ENCODE peak calls at places on chromosomes 3 and 15, in eight cellular contexts. One of them, this sample, is unnamed.

GRCh38 chr3:143753456-143753855 is 94.8 kb downstream of the SLC9A9 start:
- DNase-seq in left ventricle myocardium inferior: no peak
- DNase-seq in left lung: no peak
- DNase-seq in ovary: no peak
- DNase-seq in brain microvascular endothelial cell: no peak
- DNase-seq in esophagus squamous epithelium: no peak
- DNase-seq in RWPE1: no peak
- DNase-seq in CD4-positive, alpha-beta T cell: no peak
- DNase-seq in this sample: no peak

GRCh38 chr15:80087104-80087503 is 27.6 kb downstream of the ZFAND6 start:
- DNase-seq in brain microvascular endothelial cell: no peak
- DNase-seq in CD4-positive, alpha-beta T cell: no peak
- DNase-seq in ovary: no peak
- DNase-seq in left lung: no peak
- DNase-seq in left ventricle myocardium inferior: no peak
- DNase-seq in RWPE1: no peak
- DNase-seq in esophagus squamous epithelium: no peak
- DNase-seq in this sample: no peak

GRCh38 chr3:23161896-23162570 is 41.1 kb upstream of the UBE2E2 start:
- DNase-seq in CD4-positive, alpha-beta T cell: no peak
- DNase-seq in left lung: no peak
- DNase-seq in brain microvascular endothelial cell: peak
- DNase-seq in RWPE1: no peak
- DNase-seq in esophagus squamous epithelium: no peak
- DNase-seq in ovary: no peak
- DNase-seq in left ventricle myocardium inferior: no peak
- DNase-seq in this sample: no peak

GRCh38 chr15:74869726-74870407 is 3.3 kb downstream of the SCAMP2 start:
- DNase-seq in RWPE1: no peak
- DNase-seq in esophagus squamous epithelium: peak
- DNase-seq in left lung: peak
- DNase-seq in CD4-positive, alpha-beta T cell: no peak
- DNase-seq in left ventricle myocardium inferior: peak
- DNase-seq in ovary: no peak
- DNase-seq in brain microvascular endothelial cell: no peak
- DNase-seq in this sample: peak

GRCh38 chr3:170421147-170421641 is 2.5 kb downstream of the CLDN11 start:
- DNase-seq in CD4-positive, alpha-beta T cell: no peak
- DNase-seq in left ventricle myocardium inferior: peak
- DNase-seq in ovary: peak
- DNase-seq in brain microvascular endothelial cell: no peak
- DNase-seq in left lung: no peak
- DNase-seq in RWPE1: no peak
- DNase-seq in esophagus squamous epithelium: no peak
- DNase-seq in this sample: no peak

GRCh38 chr15:58574612-58575011 is 142.8 kb downstream of the LIPC start:
- DNase-seq in CD4-positive, alpha-beta T cell: no peak
- DNase-seq in RWPE1: no peak
- DNase-seq in brain microvascular endothelial cell: no peak
- DNase-seq in esophagus squamous epithelium: no peak
- DNase-seq in ovary: no peak
- DNase-seq in left ventricle myocardium inferior: no peak
- DNase-seq in left lung: no peak
- DNase-seq in this sample: no peak

GRCh38 chr3:189123595-189124387 is 48.0 kb upstream of the TPRG1 start:
- DNase-seq in brain microvascular endothelial cell: no peak
- DNase-seq in CD4-positive, alpha-beta T cell: no peak
- DNase-seq in left lung: no peak
- DNase-seq in esophagus squamous epithelium: no peak
- DNase-seq in ovary: peak
- DNase-seq in left ventricle myocardium inferior: peak
- DNase-seq in RWPE1: no peak
- DNase-seq in this sample: no peak

GRCh38 chr15:92831459-92832229 is 68.5 kb upstream of the CHD2 start:
- DNase-seq in left ventricle myocardium inferior: peak
- DNase-seq in brain microvascular endothelial cell: peak
- DNase-seq in CD4-positive, alpha-beta T cell: peak
- DNase-seq in ovary: peak
- DNase-seq in left lung: peak
- DNase-seq in RWPE1: peak
- DNase-seq in esophagus squamous epithelium: peak
- DNase-seq in this sample: peak

GRCh38 chr3:119774419-119774818 is 7.5 kb upstream of the NR1I2 start:
- DNase-seq in left ventricle myocardium inferior: no peak
- DNase-seq in ovary: no peak
- DNase-seq in esophagus squamous epithelium: no peak
- DNase-seq in RWPE1: no peak
- DNase-seq in brain microvascular endothelial cell: no peak
- DNase-seq in left lung: no peak
- DNase-seq in CD4-positive, alpha-beta T cell: no peak
- DNase-seq in this sample: no peak

GRCh38 chr3:1294566-1294965 is 201.7 kb downstream of the CNTN6 start:
- DNase-seq in CD4-positive, alpha-beta T cell: no peak
- DNase-seq in RWPE1: no peak
- DNase-seq in brain microvascular endothelial cell: no peak
- DNase-seq in left lung: no peak
- DNase-seq in esophagus squamous epithelium: no peak
- DNase-seq in left ventricle myocardium inferior: no peak
- DNase-seq in ovary: no peak
- DNase-seq in this sample: no peak

GRCh38 chr15:82880704-82881103 is 71.3 kb downstream of the WHAMM start:
- DNase-seq in ovary: no peak
- DNase-seq in brain microvascular endothelial cell: no peak
- DNase-seq in esophagus squamous epithelium: no peak
- DNase-seq in CD4-positive, alpha-beta T cell: no peak
- DNase-seq in RWPE1: no peak
- DNase-seq in left ventricle myocardium inferior: no peak
- DNase-seq in left lung: no peak
- DNase-seq in this sample: no peak

GRCh38 chr3:11914651-11915050 is 68.0 kb upstream of the TAMM41 start:
- DNase-seq in CD4-positive, alpha-beta T cell: no peak
- DNase-seq in brain microvascular endothelial cell: no peak
- DNase-seq in RWPE1: no peak
- DNase-seq in left ventricle myocardium inferior: no peak
- DNase-seq in left lung: no peak
- DNase-seq in esophagus squamous epithelium: no peak
- DNase-seq in ovary: no peak
- DNase-seq in this sample: no peak

GRCh38 chr3:46946856-46947544 is 29.5 kb downstream of the CCDC12 start:
- DNase-seq in CD4-positive, alpha-beta T cell: peak
- DNase-seq in ovary: no peak
- DNase-seq in left lung: peak
- DNase-seq in brain microvascular endothelial cell: peak
- DNase-seq in left ventricle myocardium inferior: no peak
- DNase-seq in esophagus squamous epithelium: no peak
- DNase-seq in RWPE1: no peak
- DNase-seq in this sample: no peak
- H3K27ac ChIP-seq in CD4-positive, alpha-beta T cell: peak
- H3K27ac ChIP-seq in ovary: no peak
- H3K27ac ChIP-seq in left lung: peak
- H3K27ac ChIP-seq in brain microvascular endothelial cell: peak
- H3K27ac ChIP-seq in left ventricle myocardium inferior: peak
- H3K27ac ChIP-seq in esophagus squamous epithelium: peak
- H3K27ac ChIP-seq in RWPE1: peak
- H3K27ac ChIP-seq in this sample: peak

DNA sequence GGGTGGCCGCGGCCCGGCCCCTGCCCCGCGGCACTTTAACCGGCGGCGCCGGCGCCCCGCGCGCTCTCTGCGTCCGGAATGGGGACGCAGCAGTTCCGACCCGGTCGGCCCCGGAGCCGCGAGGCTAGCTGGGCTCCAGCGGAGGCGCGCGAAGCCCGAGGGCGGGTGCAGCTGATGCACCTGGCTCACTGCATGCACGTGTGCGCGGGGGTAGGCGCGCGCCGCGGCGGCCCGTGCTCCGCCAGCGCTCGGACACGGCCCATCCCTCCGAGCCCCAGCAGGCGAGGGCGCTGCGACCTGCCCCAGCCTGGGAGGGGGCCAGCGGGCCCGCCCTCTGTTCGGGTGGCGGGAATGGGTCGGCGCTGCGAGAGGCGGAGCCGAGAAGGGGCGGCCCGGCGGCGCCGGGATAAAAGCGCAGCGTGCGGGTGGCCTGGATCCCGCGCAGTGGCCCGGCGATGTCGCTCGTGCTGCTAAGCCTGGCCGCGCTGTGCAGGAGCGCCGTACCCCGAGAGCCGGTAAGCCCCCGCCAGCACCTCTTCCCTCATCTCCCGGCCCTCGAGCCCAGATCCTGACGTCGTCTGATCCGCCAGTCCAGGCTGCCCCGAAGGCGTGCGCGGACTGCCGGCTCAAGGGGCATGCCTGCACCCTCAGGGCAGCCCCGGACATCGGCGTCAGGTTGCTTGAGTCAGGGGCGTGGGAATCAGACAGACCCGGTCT is at the start of the genes CHDH and IL17RB:
- DNase-seq in left lung: peak
- DNase-seq in left ventricle myocardium inferior: peak
- DNase-seq in CD4-positive, alpha-beta T cell: no peak
- DNase-seq in esophagus squamous epithelium: no peak
- DNase-seq in ovary: peak
- DNase-seq in RWPE1: peak
- DNase-seq in brain microvascular endothelial cell: no peak
- DNase-seq in this sample: peak
- TF ChIP-seq CTCF in left lung: no peak
- TF ChIP-seq CTCF in left ventricle myocardium inferior: no peak
- TF ChIP-seq CTCF in CD4-positive, alpha-beta T cell: no peak
- TF ChIP-seq CTCF in esophagus squamous epithelium: no peak
- TF ChIP-seq CTCF in ovary: no peak
- TF ChIP-seq CTCF in RWPE1: no peak
- TF ChIP-seq CTCF in brain microvascular endothelial cell: no peak
- TF ChIP-seq CTCF in this sample: no peak

DNA sequence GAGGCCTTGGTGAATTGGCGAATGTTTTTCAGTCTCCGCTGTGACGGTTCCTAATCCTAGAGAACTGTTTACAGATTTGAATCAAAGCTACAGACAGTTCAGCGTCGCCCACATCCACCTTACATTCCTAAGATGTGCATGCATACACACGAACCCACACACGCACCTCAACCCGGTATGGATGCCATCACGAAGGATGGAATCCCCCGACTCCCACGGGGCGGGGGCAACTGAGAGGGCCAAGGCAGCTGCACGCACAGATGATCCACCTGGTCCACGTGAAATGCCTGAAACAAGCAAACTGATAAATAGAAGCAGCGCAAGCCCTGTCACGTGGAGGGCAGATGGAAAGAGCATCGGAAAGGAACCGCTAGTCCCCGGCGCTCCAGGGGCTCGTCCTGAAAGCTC is 444 bp downstream of the ZMAT3 start:
- DNase-seq in left lung: no peak
- DNase-seq in left ventricle myocardium inferior: no peak
- DNase-seq in RWPE1: peak
- DNase-seq in ovary: no peak
- DNase-seq in esophagus squamous epithelium: no peak
- DNase-seq in CD4-positive, alpha-beta T cell: peak
- DNase-seq in brain microvascular endothelial cell: peak
- DNase-seq in this sample: no peak
- H3K27ac ChIP-seq in left lung: peak
- H3K27ac ChIP-seq in left ventricle myocardium inferior: peak
- H3K27ac ChIP-seq in RWPE1: peak
- H3K27ac ChIP-seq in ovary: peak
- H3K27ac ChIP-seq in esophagus squamous epithelium: peak
- H3K27ac ChIP-seq in CD4-positive, alpha-beta T cell: peak
- H3K27ac ChIP-seq in brain microvascular endothelial cell: peak
- H3K27ac ChIP-seq in this sample: peak

GRCh38 chr3:12947504-12948369 is 106.4 kb upstream of the RPL32 start:
- DNase-seq in ovary: peak
- DNase-seq in RWPE1: peak
- DNase-seq in brain microvascular endothelial cell: peak
- DNase-seq in left lung: peak
- DNase-seq in left ventricle myocardium inferior: peak
- DNase-seq in esophagus squamous epithelium: no peak
- DNase-seq in CD4-positive, alpha-beta T cell: no peak
- DNase-seq in this sample: no peak

GRCh38 chr3:12944413-12944812 is 103.0 kb upstream of the RPL32 start:
- DNase-seq in CD4-positive, alpha-beta T cell: no peak
- DNase-seq in RWPE1: no peak
- DNase-seq in left lung: no peak
- DNase-seq in ovary: no peak
- DNase-seq in brain microvascular endothelial cell: no peak
- DNase-seq in esophagus squamous epithelium: no peak
- DNase-seq in left ventricle myocardium inferior: no peak
- DNase-seq in this sample: no peak

GRCh38 chr3:12944849-12945248 is 103.5 kb upstream of the RPL32 start:
- DNase-seq in left ventricle myocardium inferior: no peak
- DNase-seq in CD4-positive, alpha-beta T cell: no peak
- DNase-seq in brain microvascular endothelial cell: no peak
- DNase-seq in left lung: no peak
- DNase-seq in esophagus squamous epithelium: no peak
- DNase-seq in ovary: no peak
- DNase-seq in RWPE1: no peak
- DNase-seq in this sample: no peak

GRCh38 chr3:12946661-12947316 is 105.4 kb upstream of the RPL32 start:
- DNase-seq in ovary: no peak
- DNase-seq in esophagus squamous epithelium: no peak
- DNase-seq in left ventricle myocardium inferior: no peak
- DNase-seq in brain microvascular endothelial cell: peak
- DNase-seq in RWPE1: peak
- DNase-seq in left lung: no peak
- DNase-seq in CD4-positive, alpha-beta T cell: no peak
- DNase-seq in this sample: no peak

DNA sequence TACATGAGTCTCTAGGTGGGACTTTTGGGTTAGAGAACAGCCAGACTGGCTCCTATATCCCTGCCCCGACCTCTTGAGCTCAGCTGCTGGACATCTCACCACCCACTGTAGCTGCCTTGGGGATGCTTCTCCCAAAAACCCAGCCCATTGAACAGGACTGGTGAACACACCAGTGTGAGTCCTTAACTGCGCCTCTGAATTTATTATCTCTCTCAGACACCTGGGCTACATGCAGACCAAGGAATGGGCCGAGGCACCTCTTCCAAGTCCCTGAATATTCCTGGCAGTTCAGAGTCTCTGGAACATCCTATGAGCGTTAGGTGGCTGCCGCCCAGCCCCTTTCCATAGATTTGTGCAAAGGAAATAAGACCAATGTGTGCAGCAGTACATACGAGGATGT is 104.8 kb upstream of the RPL32 start:
- DNase-seq in left lung: no peak
- DNase-seq in brain microvascular endothelial cell: no peak
- DNase-seq in RWPE1: no peak
- DNase-seq in esophagus squamous epithelium: no peak
- DNase-seq in ovary: no peak
- DNase-seq in left ventricle myocardium inferior: no peak
- DNase-seq in CD4-positive, alpha-beta T cell: no peak
- DNase-seq in this sample: no peak
- TF ChIP-seq CTCF in left lung: no peak
- TF ChIP-seq CTCF in brain microvascular endothelial cell: no peak
- TF ChIP-seq CTCF in RWPE1: no peak
- TF ChIP-seq CTCF in esophagus squamous epithelium: no peak
- TF ChIP-seq CTCF in ovary: no peak
- TF ChIP-seq CTCF in left ventricle myocardium inferior: no peak
- TF ChIP-seq CTCF in CD4-positive, alpha-beta T cell: no peak
- TF ChIP-seq CTCF in this sample: no peak

GRCh38 chr3:150286390-150287147 is 121.5 kb upstream of the TSC22D2 start:
- DNase-seq in RWPE1: peak
- DNase-seq in left ventricle myocardium inferior: no peak
- DNase-seq in left lung: no peak
- DNase-seq in brain microvascular endothelial cell: no peak
- DNase-seq in ovary: no peak
- DNase-seq in esophagus squamous epithelium: no peak
- DNase-seq in CD4-positive, alpha-beta T cell: no peak
- DNase-seq in this sample: no peak
- H3K27ac ChIP-seq in RWPE1: no peak
- H3K27ac ChIP-seq in left ventricle myocardium inferior: no peak
- H3K27ac ChIP-seq in left lung: no peak
- H3K27ac ChIP-seq in brain microvascular endothelial cell: no peak
- H3K27ac ChIP-seq in ovary: no peak
- H3K27ac ChIP-seq in esophagus squamous epithelium: no peak
- H3K27ac ChIP-seq in CD4-positive, alpha-beta T cell: no peak
- H3K27ac ChIP-seq in this sample: no peak